ENCODE peak calls at places on chromosomes 4 and X, in nine cellular contexts. Z is WERI-Rb-1; X is HCT116; J is uterus; S is MCF 10A; E is AG04449; T is transverse colon; K is CD8-positive, alpha-beta T cell; Y is fibroblast of the aortic adventitia. M is an unnamed sample.

GRCh38 chrX:40153335-40154221 is 55.8 kb upstream of the BCOR start:
- DNase-seq in Z (peak; percentile 50), X (no peak), J (peak; percentile 58), S (peak; percentile 49), E (no peak), T (peak; percentile 68), K (peak; percentile 68), Y (no peak), M (peak; percentile 86)

GRCh38 chrX:586351-586750 is 44.2 kb upstream of the SHOX start:
- DNase-seq in Z (no peak), X (no peak), J (no peak), S (no peak), E (no peak), T (no peak), K (no peak), Y (no peak), M (no peak)

GRCh38 chr4:35520059-35520458 is 724.3 kb downstream of the ARAP2 start:
- DNase-seq in Z (peak; percentile 29), X (no peak), J (no peak), S (peak; percentile 77), E (no peak), T (no peak), K (no peak), Y (no peak), M (no peak)

GRCh38 chr4:22237155-22237751 is 278.6 kb downstream of the ADGRA3 start:
- DNase-seq in Z (peak; percentile 68), X (peak; percentile 29), J (peak; percentile 16), S (peak; percentile 44), E (no peak), T (peak; percentile 84), K (peak; percentile 64), Y (peak; percentile 25), M (no peak)

GRCh38 chr4:150316332-150317205 is 238.3 kb downstream of the DCLK2 start:
- DNase-seq in Z (no peak), X (no peak), J (no peak), S (no peak), E (no peak), T (no peak), K (no peak), Y (peak; percentile 88), M (no peak)

GRCh38 chrX:1578511-1579173 is 12.8 kb upstream of the AKAP17A start:
- DNase-seq in Z (no peak), X (no peak), J (no peak), S (no peak), E (no peak), T (no peak), K (peak; percentile 40), Y (no peak), M (no peak)

GRCh38 chr4:121564840-121565375 is 131.9 kb downstream of the ANXA5 start:
- DNase-seq in Z (no peak), X (no peak), J (no peak), S (no peak), E (no peak), T (no peak), K (no peak), Y (peak; percentile 3), M (no peak)

GRCh38 chr4:95178938-95179337 is 369.8 kb downstream of the UNC5C start:
- DNase-seq in Z (no peak), X (no peak), J (no peak), S (no peak), E (no peak), T (no peak), K (no peak), Y (no peak), M (no peak)

GRCh38 chrX:508163-508562 is 121.5 kb upstream of the PPP2R3B start:
- DNase-seq in Z (no peak), X (no peak), J (no peak), S (no peak), E (no peak), T (no peak), K (no peak), Y (no peak), M (no peak)

GRCh38 chr4:150115851-150116250 is 37.6 kb downstream of the DCLK2 start:
- DNase-seq in Z (no peak), X (no peak), J (no peak), S (no peak), E (no peak), T (no peak), K (no peak), Y (no peak), M (no peak)

GRCh38 chr4:15130441-15130840 is 128.2 kb downstream of the CPEB2 start:
- DNase-seq in Z (no peak), X (no peak), J (no peak), S (no peak), E (no peak), T (no peak), K (no peak), Y (no peak), M (no peak)

GRCh38 chr4:26141916-26142638 is 178.7 kb upstream of the RBPJ start:
- DNase-seq in Z (no peak), X (no peak), J (no peak), S (no peak), E (no peak), T (peak; percentile 54), K (no peak), Y (peak; percentile 61), M (no peak)
- TF ChIP-seq CTCF in Z (no peak), X (no peak), J (no peak), S (no peak), E (no peak), T (no peak), K (no peak), Y (no peak), M (no peak)

DNA sequence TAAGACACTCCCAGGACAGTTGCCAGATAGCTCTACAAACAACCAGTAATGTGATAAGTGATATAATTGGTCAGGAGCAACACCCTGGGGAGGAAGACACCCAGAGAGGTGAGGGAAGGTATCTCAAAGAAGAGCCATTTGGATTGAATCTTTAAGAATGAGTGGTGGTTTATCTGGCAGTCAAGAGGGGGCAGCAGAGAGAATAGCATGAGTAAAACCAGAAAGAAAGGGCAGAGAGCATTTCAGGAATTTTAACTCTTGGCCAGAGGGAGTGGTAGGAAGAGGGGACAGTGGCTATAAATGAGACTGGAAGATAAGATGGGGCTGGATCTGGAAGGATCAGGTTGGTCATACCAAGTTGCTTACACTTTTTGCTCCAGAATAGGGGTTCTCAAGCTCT is 5.9 kb upstream of the SEPTIN6 start:
- DNase-seq in Z (no peak), X (peak; percentile 47), J (no peak), S (peak; percentile 67), E (no peak), T (no peak), K (no peak), Y (peak; percentile 81), M (peak; percentile 53)
- TF ChIP-seq CTCF in Z (peak; percentile 43), X (peak; percentile 58), J (peak; percentile 51), S (peak; percentile 42), E (peak; percentile 42), T (peak; percentile 36), K (peak; percentile 55), Y (peak; percentile 73), M (peak; percentile 56)

DNA sequence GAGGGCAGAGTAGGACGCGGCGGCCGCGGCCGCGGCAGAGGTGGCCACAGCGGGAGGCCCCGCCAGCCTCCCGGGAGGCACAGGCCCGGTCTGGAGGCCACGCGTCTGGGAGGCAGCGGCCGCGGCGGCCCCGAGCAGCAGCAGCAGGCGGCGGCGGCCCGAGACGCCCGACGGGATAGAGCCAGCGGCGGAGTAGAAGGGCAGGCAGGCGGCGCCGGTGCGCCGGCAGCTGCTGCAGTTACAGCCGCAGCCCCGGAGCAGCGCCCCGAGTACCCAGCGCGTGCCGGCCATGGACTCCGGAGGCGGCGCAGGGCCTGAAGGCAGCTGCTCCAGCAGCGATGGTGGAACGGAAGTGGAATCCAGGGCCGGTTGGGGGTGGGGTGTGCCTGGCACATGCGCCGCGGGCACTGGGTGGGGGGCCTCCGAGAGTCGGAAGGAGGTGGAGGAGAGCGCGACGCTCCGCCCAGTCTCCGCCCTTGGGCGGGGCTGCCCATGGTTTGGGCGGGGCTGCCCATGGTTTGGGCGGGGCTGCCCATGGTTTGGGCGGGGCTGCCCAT is at the start of gene GRSF1:
- DNase-seq in Z (peak; percentile 97), X (peak; percentile 82), J (peak; percentile 92), S (peak; percentile 92), E (peak; percentile 31), T (peak; percentile 96), K (peak; percentile 96), Y (peak; percentile 91), M (peak; percentile 94)
- TF ChIP-seq CTCF in Z (no peak), X (no peak), J (no peak), S (no peak), E (no peak), T (no peak), K (no peak), Y (no peak), M (peak; percentile 41)

GRCh38 chrX:84189125-84189524 is 1.1 kb upstream of the RPS6KA6 start:
- DNase-seq in Z (no peak), X (no peak), J (no peak), S (no peak), E (no peak), T (no peak), K (no peak), Y (no peak), M (no peak)

GRCh38 chrX:84188320-84188834 is 378 bp upstream of the RPS6KA6 start:
- DNase-seq in Z (peak; percentile 75), X (no peak), J (peak; percentile 55), S (no peak), E (no peak), T (peak; percentile 55), K (no peak), Y (peak; percentile 40), M (peak; percentile 74)

GRCh38 chrX:84182521-84182920 is 5.5 kb downstream of the RPS6KA6 start:
- DNase-seq in Z (no peak), X (no peak), J (no peak), S (no peak), E (no peak), T (peak; percentile 29), K (no peak), Y (no peak), M (no peak)

GRCh38 chrX:84187501-84188319 is at the start of gene RPS6KA6:
- DNase-seq in Z (peak; percentile 22), X (no peak), J (peak; percentile 33), S (no peak), E (no peak), T (peak; percentile 22), K (no peak), Y (peak; percentile 3), M (peak; percentile 34)

GRCh38 chrX:84186603-84187358 is 1.2 kb downstream of the RPS6KA6 start:
- DNase-seq in Z (no peak), X (no peak), J (no peak), S (no peak), E (no peak), T (peak; percentile 14), K (no peak), Y (no peak), M (peak; percentile 26)
- TF ChIP-seq CTCF in Z (no peak), X (no peak), J (no peak), S (no peak), E (no peak), T (no peak), K (no peak), Y (no peak), M (no peak)